ENCODE peak calls at places on chromosomes 13 and 19, in ten cellular contexts. One of them, this sample, is unnamed. For H3K4me1, the result is how much of the 10 kb centered on the place peaks cover.

GRCh38 chr13:45799451-45799850 is 52.1 kb downstream of the SIAH3 start:
- DNase-seq in left ventricle myocardium inferior: peak
- DNase-seq in cardiac muscle cell: no peak
- DNase-seq in IMR-90: no peak
- DNase-seq in ascending aorta: peak
- DNase-seq in neural progenitor cell: peak
- DNase-seq in SK-N-SH: no peak
- DNase-seq in body of pancreas: no peak
- DNase-seq in breast epithelium: no peak
- DNase-seq in heart left ventricle: no peak
- DNase-seq in this sample: no peak

GRCh38 chr19:32702010-32702409 is 10.4 kb downstream of the NUDT19 start:
- DNase-seq in left ventricle myocardium inferior: no peak
- DNase-seq in cardiac muscle cell: no peak
- DNase-seq in IMR-90: no peak
- DNase-seq in ascending aorta: no peak
- DNase-seq in neural progenitor cell: no peak
- DNase-seq in SK-N-SH: no peak
- DNase-seq in body of pancreas: peak
- DNase-seq in breast epithelium: no peak
- DNase-seq in heart left ventricle: no peak
- DNase-seq in this sample: no peak

GRCh38 chr13:45889582-45890243 is 38.2 kb upstream of the SIAH3 start:
- DNase-seq in left ventricle myocardium inferior: no peak
- DNase-seq in cardiac muscle cell: no peak
- DNase-seq in IMR-90: no peak
- DNase-seq in ascending aorta: no peak
- DNase-seq in neural progenitor cell: no peak
- DNase-seq in SK-N-SH: no peak
- DNase-seq in body of pancreas: no peak
- DNase-seq in breast epithelium: no peak
- DNase-seq in heart left ventricle: no peak
- DNase-seq in this sample: no peak

GRCh38 chr13:30819136-30819875 is 84.0 kb downstream of the ALOX5AP start:
- DNase-seq in left ventricle myocardium inferior: no peak
- DNase-seq in cardiac muscle cell: no peak
- DNase-seq in IMR-90: no peak
- DNase-seq in ascending aorta: no peak
- DNase-seq in neural progenitor cell: no peak
- DNase-seq in SK-N-SH: no peak
- DNase-seq in body of pancreas: no peak
- DNase-seq in breast epithelium: no peak
- DNase-seq in heart left ventricle: no peak
- DNase-seq in this sample: no peak

GRCh38 chr13:111399776-111400505 is 79.5 kb downstream of the TEX29 start:
- DNase-seq in left ventricle myocardium inferior: no peak
- DNase-seq in cardiac muscle cell: no peak
- DNase-seq in IMR-90: no peak
- DNase-seq in ascending aorta: no peak
- DNase-seq in neural progenitor cell: no peak
- DNase-seq in SK-N-SH: no peak
- DNase-seq in body of pancreas: no peak
- DNase-seq in breast epithelium: no peak
- DNase-seq in heart left ventricle: no peak
- DNase-seq in this sample: no peak

GRCh38 chr19:40862785-40863184 is 12.5 kb upstream of the CYP2A6 start:
- DNase-seq in left ventricle myocardium inferior: no peak
- DNase-seq in cardiac muscle cell: no peak
- DNase-seq in IMR-90: no peak
- DNase-seq in ascending aorta: no peak
- DNase-seq in neural progenitor cell: no peak
- DNase-seq in SK-N-SH: no peak
- DNase-seq in body of pancreas: no peak
- DNase-seq in breast epithelium: no peak
- DNase-seq in heart left ventricle: no peak
- DNase-seq in this sample: no peak

GRCh38 chr19:42116308-42117075 is 15.8 kb downstream of the POU2F2 start:
- DNase-seq in left ventricle myocardium inferior: no peak
- DNase-seq in cardiac muscle cell: no peak
- DNase-seq in IMR-90: no peak
- DNase-seq in ascending aorta: no peak
- DNase-seq in neural progenitor cell: no peak
- DNase-seq in SK-N-SH: no peak
- DNase-seq in body of pancreas: no peak
- DNase-seq in breast epithelium: no peak
- DNase-seq in heart left ventricle: no peak
- DNase-seq in this sample: no peak

GRCh38 chr19:40802300-40803169 is 3.5 kb downstream of the EGLN2 start:
- DNase-seq in left ventricle myocardium inferior: peak
- DNase-seq in cardiac muscle cell: no peak
- DNase-seq in IMR-90: no peak
- DNase-seq in ascending aorta: no peak
- DNase-seq in neural progenitor cell: no peak
- DNase-seq in SK-N-SH: peak
- DNase-seq in body of pancreas: no peak
- DNase-seq in breast epithelium: no peak
- DNase-seq in heart left ventricle: peak
- DNase-seq in this sample: no peak

GRCh38 chr19:15248648-15249559 is 16.7 kb upstream of the EPHX3 start:
- DNase-seq in left ventricle myocardium inferior: peak
- DNase-seq in cardiac muscle cell: no peak
- DNase-seq in IMR-90: peak
- DNase-seq in ascending aorta: peak
- DNase-seq in neural progenitor cell: no peak
- DNase-seq in SK-N-SH: no peak
- DNase-seq in body of pancreas: peak
- DNase-seq in breast epithelium: no peak
- DNase-seq in heart left ventricle: peak
- DNase-seq in this sample: peak

GRCh38 chr19:35757231-35757748 is 461 bp upstream of the HSPB6 start:
- DNase-seq in left ventricle myocardium inferior: peak
- DNase-seq in cardiac muscle cell: peak
- DNase-seq in IMR-90: peak
- DNase-seq in ascending aorta: peak
- DNase-seq in neural progenitor cell: peak
- DNase-seq in SK-N-SH: peak
- DNase-seq in body of pancreas: peak
- DNase-seq in breast epithelium: no peak
- DNase-seq in heart left ventricle: peak
- DNase-seq in this sample: peak

GRCh38 chr13:48489003-48489402 is 43.9 kb downstream of the RCBTB2 start:
- DNase-seq in left ventricle myocardium inferior: no peak
- DNase-seq in cardiac muscle cell: no peak
- DNase-seq in IMR-90: no peak
- DNase-seq in ascending aorta: no peak
- DNase-seq in neural progenitor cell: no peak
- DNase-seq in SK-N-SH: no peak
- DNase-seq in body of pancreas: no peak
- DNase-seq in breast epithelium: no peak
- DNase-seq in heart left ventricle: no peak
- DNase-seq in this sample: no peak

GRCh38 chr13:48486836-48487235 is 46.0 kb downstream of the RCBTB2 start:
- DNase-seq in left ventricle myocardium inferior: no peak
- DNase-seq in cardiac muscle cell: no peak
- DNase-seq in IMR-90: no peak
- DNase-seq in ascending aorta: no peak
- DNase-seq in neural progenitor cell: no peak
- DNase-seq in SK-N-SH: no peak
- DNase-seq in body of pancreas: no peak
- DNase-seq in breast epithelium: no peak
- DNase-seq in heart left ventricle: no peak
- DNase-seq in this sample: no peak

GRCh38 chr13:48486362-48486761 is 46.5 kb downstream of the RCBTB2 start:
- DNase-seq in left ventricle myocardium inferior: no peak
- DNase-seq in cardiac muscle cell: no peak
- DNase-seq in IMR-90: no peak
- DNase-seq in ascending aorta: no peak
- DNase-seq in neural progenitor cell: no peak
- DNase-seq in SK-N-SH: no peak
- DNase-seq in body of pancreas: no peak
- DNase-seq in breast epithelium: no peak
- DNase-seq in heart left ventricle: no peak
- DNase-seq in this sample: no peak

GRCh38 chr13:48489666-48490065 is 43.2 kb downstream of the RCBTB2 start:
- DNase-seq in left ventricle myocardium inferior: no peak
- DNase-seq in cardiac muscle cell: no peak
- DNase-seq in IMR-90: no peak
- DNase-seq in ascending aorta: no peak
- DNase-seq in neural progenitor cell: no peak
- DNase-seq in SK-N-SH: no peak
- DNase-seq in body of pancreas: no peak
- DNase-seq in breast epithelium: no peak
- DNase-seq in heart left ventricle: no peak
- DNase-seq in this sample: no peak

GRCh38 chr13:48487968-48488367 is 44.9 kb downstream of the RCBTB2 start:
- DNase-seq in left ventricle myocardium inferior: no peak
- DNase-seq in cardiac muscle cell: no peak
- DNase-seq in IMR-90: no peak
- DNase-seq in ascending aorta: no peak
- DNase-seq in neural progenitor cell: no peak
- DNase-seq in SK-N-SH: no peak
- DNase-seq in body of pancreas: no peak
- DNase-seq in breast epithelium: no peak
- DNase-seq in heart left ventricle: no peak
- DNase-seq in this sample: no peak
- H3K4me1 ChIP-seq in left ventricle myocardium inferior: under half
- H3K4me1 ChIP-seq in cardiac muscle cell: under half
- H3K4me1 ChIP-seq in IMR-90: under half
- H3K4me1 ChIP-seq in ascending aorta: under half
- H3K4me1 ChIP-seq in neural progenitor cell: under half
- H3K4me1 ChIP-seq in SK-N-SH: under half
- H3K4me1 ChIP-seq in body of pancreas: under half
- H3K4me1 ChIP-seq in breast epithelium: under half
- H3K4me1 ChIP-seq in heart left ventricle: under half
- H3K4me1 ChIP-seq in this sample: under half

DNA sequence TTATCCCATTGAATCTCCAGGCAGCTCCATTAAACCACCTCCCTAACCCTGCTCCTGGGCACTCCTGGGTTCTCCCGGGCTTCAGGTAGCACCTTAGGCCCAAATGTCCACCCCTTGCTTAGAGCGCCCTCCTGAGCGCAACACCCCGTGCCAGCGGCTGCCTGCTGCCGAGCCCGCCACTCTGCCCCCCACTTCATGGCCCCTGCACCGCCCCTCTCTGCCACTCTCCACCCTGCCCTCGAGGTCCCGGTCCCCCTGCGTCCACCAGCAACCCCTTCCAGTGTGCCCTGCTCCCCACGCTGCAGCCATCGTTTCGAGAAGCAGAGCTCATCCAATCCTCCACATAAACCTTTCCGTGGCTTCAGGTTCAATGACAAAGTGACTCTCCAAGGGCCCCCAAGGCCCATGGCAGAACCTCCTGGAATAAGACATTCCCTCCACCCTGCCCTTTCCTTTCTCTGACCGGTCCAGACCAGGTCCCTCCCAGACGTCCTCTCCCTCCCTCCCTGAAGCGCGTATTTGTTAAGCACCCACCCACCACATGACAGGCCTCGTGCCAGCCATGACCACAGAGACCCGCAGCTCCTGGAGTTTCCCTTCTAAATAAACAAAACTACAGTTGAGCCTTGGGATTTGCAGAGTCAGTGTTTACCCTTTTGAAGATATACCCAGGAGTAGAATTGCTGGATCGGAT is 66.6 kb downstream of the ARHGEF18 start:
- DNase-seq in left ventricle myocardium inferior: no peak
- DNase-seq in cardiac muscle cell: no peak
- DNase-seq in IMR-90: peak
- DNase-seq in ascending aorta: no peak
- DNase-seq in neural progenitor cell: no peak
- DNase-seq in SK-N-SH: no peak
- DNase-seq in body of pancreas: peak
- DNase-seq in breast epithelium: peak
- DNase-seq in heart left ventricle: no peak
- DNase-seq in this sample: no peak
- TF ChIP-seq CTCF in left ventricle myocardium inferior: no peak
- TF ChIP-seq CTCF in cardiac muscle cell: no peak
- TF ChIP-seq CTCF in IMR-90: no peak
- TF ChIP-seq CTCF in ascending aorta: no peak
- TF ChIP-seq CTCF in neural progenitor cell: no peak
- TF ChIP-seq CTCF in SK-N-SH: no peak
- TF ChIP-seq CTCF in body of pancreas: no peak
- TF ChIP-seq CTCF in breast epithelium: no peak
- TF ChIP-seq CTCF in heart left ventricle: no peak
- TF ChIP-seq CTCF in this sample: no peak

DNA sequence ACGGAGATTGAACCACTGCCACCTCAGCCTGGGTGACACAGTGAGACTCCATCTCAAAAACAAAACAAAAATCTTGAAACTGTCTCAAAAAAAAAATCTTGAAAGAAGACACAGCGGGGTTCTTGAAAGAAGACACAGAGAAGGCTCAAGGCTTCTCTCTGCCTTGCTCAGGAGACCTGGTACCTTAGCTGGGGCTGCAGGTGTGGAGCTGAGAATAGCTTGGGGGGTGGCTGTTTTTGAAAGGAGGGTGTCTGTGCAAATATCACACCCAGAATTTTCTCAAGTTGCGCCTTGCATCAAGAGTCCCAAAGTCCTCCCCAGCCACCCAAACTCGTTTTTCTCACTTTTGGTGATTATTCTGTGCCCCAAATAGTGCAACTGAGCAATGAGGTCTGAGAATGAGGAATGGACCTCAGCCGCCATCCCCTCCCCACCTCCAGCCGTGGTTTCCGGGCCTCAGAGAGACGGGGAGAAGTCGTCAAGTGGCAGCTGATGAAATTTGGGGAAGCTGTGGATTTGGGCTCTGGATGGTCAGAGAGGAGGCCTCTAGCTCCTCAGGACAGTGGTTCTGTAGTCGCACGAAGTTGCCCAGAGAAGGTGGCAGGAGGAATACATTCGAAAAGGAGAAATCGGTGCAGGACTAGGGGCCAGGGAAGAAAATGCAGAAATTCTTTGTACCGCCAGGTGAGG is 8.8 kb downstream of the S1PR2 start:
- DNase-seq in left ventricle myocardium inferior: no peak
- DNase-seq in cardiac muscle cell: no peak
- DNase-seq in IMR-90: no peak
- DNase-seq in ascending aorta: no peak
- DNase-seq in neural progenitor cell: no peak
- DNase-seq in SK-N-SH: no peak
- DNase-seq in body of pancreas: no peak
- DNase-seq in breast epithelium: no peak
- DNase-seq in heart left ventricle: no peak
- DNase-seq in this sample: no peak
- H3K4me1 ChIP-seq in left ventricle myocardium inferior: under half
- H3K4me1 ChIP-seq in cardiac muscle cell: under half
- H3K4me1 ChIP-seq in IMR-90: under half
- H3K4me1 ChIP-seq in ascending aorta: under half
- H3K4me1 ChIP-seq in neural progenitor cell: under half
- H3K4me1 ChIP-seq in SK-N-SH: under half
- H3K4me1 ChIP-seq in body of pancreas: under half
- H3K4me1 ChIP-seq in breast epithelium: under half
- H3K4me1 ChIP-seq in heart left ventricle: under half
- H3K4me1 ChIP-seq in this sample: under half

GRCh38 chr13:77698211-77699058 is 948 bp downstream of the SLAIN1 start:
- DNase-seq in left ventricle myocardium inferior: peak
- DNase-seq in cardiac muscle cell: peak
- DNase-seq in IMR-90: no peak
- DNase-seq in ascending aorta: peak
- DNase-seq in neural progenitor cell: peak
- DNase-seq in SK-N-SH: peak
- DNase-seq in body of pancreas: peak
- DNase-seq in breast epithelium: no peak
- DNase-seq in heart left ventricle: peak
- DNase-seq in this sample: no peak
- TF ChIP-seq CTCF in left ventricle myocardium inferior: no peak
- TF ChIP-seq CTCF in cardiac muscle cell: no peak
- TF ChIP-seq CTCF in IMR-90: no peak
- TF ChIP-seq CTCF in ascending aorta: no peak
- TF ChIP-seq CTCF in neural progenitor cell: peak
- TF ChIP-seq CTCF in SK-N-SH: no peak
- TF ChIP-seq CTCF in body of pancreas: no peak
- TF ChIP-seq CTCF in breast epithelium: no peak
- TF ChIP-seq CTCF in heart left ventricle: no peak
- TF ChIP-seq CTCF in this sample: no peak

GRCh38 chr13:102708211-102708610 is 13.4 kb upstream of the METTL21C start:
- DNase-seq in left ventricle myocardium inferior: no peak
- DNase-seq in cardiac muscle cell: no peak
- DNase-seq in IMR-90: no peak
- DNase-seq in ascending aorta: no peak
- DNase-seq in neural progenitor cell: no peak
- DNase-seq in SK-N-SH: no peak
- DNase-seq in body of pancreas: no peak
- DNase-seq in breast epithelium: no peak
- DNase-seq in heart left ventricle: no peak
- DNase-seq in this sample: no peak
- H3K4me1 ChIP-seq in left ventricle myocardium inferior: under half
- H3K4me1 ChIP-seq in cardiac muscle cell: under half
- H3K4me1 ChIP-seq in IMR-90: under half
- H3K4me1 ChIP-seq in ascending aorta: under half
- H3K4me1 ChIP-seq in neural progenitor cell: under half
- H3K4me1 ChIP-seq in SK-N-SH: under half
- H3K4me1 ChIP-seq in body of pancreas: under half
- H3K4me1 ChIP-seq in breast epithelium: under half
- H3K4me1 ChIP-seq in heart left ventricle: under half
- H3K4me1 ChIP-seq in this sample: under half